ENCODE peak calls at places on chromosomes 16 and 17, in seven cellular contexts. B is AG04449, W is cardiac fibroblast, G is epithelial cell of proximal tubule, D is Calu3, Q is foreskin keratinocyte, F is MCF 10A. E is an unnamed sample.

GRCh38 chr17:72145562-72145961 is 24.7 kb downstream of the SOX9 start:
- DNase-seq in B (no peak), W (no peak), G (no peak), D (no peak), Q (no peak), F (no peak), E (no peak)

GRCh38 chr16:67403976-67404555 is 10.8 kb upstream of the TPPP3 start:
- DNase-seq in B (no peak), W (no peak), G (no peak), D (no peak), Q (no peak), F (no peak), E (no peak)

GRCh38 chr16:85872666-85873561 is 26.0 kb upstream of the IRF8 start:
- DNase-seq in B (no peak), W (no peak), G (no peak), D (no peak), Q (no peak), F (no peak), E (peak)

GRCh38 chr17:7111784-7112526 is 2.7 kb downstream of the ASGR2 start:
- DNase-seq in B (no peak), W (no peak), G (no peak), D (no peak), Q (no peak), F (no peak), E (peak)

GRCh38 chr17:14464741-14465140 is 163.9 kb downstream of the HS3ST3B1 start:
- DNase-seq in B (peak), W (peak), G (no peak), D (no peak), Q (peak), F (peak), E (no peak)

GRCh38 chr16:13021996-13022395 is 120.6 kb downstream of the SHISA9 start:
- DNase-seq in B (no peak), W (no peak), G (no peak), D (no peak), Q (no peak), F (peak), E (no peak)

GRCh38 chr16:69404275-69404805 is 18.5 kb upstream of the TERF2 start:
- DNase-seq in B (peak), W (no peak), G (no peak), D (no peak), Q (peak), F (peak), E (no peak)

GRCh38 chr17:59754547-59754946 is 47.1 kb downstream of the VMP1 start:
- DNase-seq in B (peak), W (peak), G (peak), D (peak), Q (peak), F (peak), E (no peak)

GRCh38 chr16:51426276-51426675 is 275.2 kb upstream of the SALL1 start:
- DNase-seq in B (no peak), W (no peak), G (no peak), D (no peak), Q (no peak), F (no peak), E (no peak)

DNA sequence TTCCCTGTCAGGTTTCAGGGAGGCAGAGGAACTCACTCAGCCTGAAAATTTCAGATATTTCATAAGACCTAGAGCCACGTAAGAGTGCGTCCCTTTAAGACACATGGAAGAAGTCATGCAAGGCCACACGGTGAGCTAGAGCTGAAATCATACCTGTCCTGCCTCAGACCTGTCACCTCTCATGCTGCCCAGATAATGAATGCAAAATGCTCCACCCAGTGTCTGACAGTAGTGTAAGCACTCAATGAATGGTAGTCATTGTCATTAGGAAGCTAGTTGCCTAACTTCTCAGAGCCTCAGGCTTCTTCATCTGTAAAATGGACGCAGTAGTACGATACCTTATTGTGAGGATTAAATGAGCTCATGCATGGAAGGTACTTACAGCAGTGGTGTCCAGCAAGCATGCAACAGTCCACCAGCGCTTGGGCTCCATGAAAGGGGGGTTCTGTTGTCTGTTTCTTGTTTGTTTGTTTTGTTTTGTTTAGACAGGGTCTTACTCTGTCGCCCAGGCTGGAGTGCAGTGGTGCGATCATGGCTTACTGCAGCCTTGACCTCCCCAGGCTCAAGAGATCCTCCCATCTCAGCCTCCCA is 60.7 kb downstream of the WSB1 start:
- DNase-seq in B (no peak), W (peak), G (no peak), D (peak), Q (peak), F (peak), E (no peak)
- TF ChIP-seq CTCF in B (no peak), W (no peak), G (no peak), D (no peak), Q (peak), F (no peak), E (no peak)

GRCh38 chr17:30956764-30957374 is 14.0 kb upstream of the RNF135 start:
- DNase-seq in B (no peak), W (peak), G (no peak), D (no peak), Q (no peak), F (no peak), E (peak)
- TF ChIP-seq CTCF in B (no peak), W (no peak), G (no peak), D (no peak), Q (no peak), F (no peak), E (no peak)

GRCh38 chr16:2251281-2252111 is at the start of gene ECI1:
- DNase-seq in B (peak), W (peak), G (peak), D (peak), Q (peak), F (peak), E (peak)
- TF ChIP-seq CTCF in B (peak), W (peak), G (peak), D (peak), Q (peak), F (peak), E (no peak)

GRCh38 chr16:1216296-1216619 is 8.8 kb downstream of the TPSG1 start:
- DNase-seq in B (no peak), W (no peak), G (no peak), D (peak), Q (no peak), F (no peak), E (no peak)
- TF ChIP-seq CTCF in B (no peak), W (no peak), G (no peak), D (no peak), Q (no peak), F (no peak), E (no peak)

GRCh38 chr16:47045023-47045422 is 71.5 kb upstream of the DNAJA2 start:
- DNase-seq in B (no peak), W (peak), G (peak), D (no peak), Q (no peak), F (no peak), E (no peak)
- TF ChIP-seq CTCF in B (no peak), W (no peak), G (peak), D (no peak), Q (no peak), F (no peak), E (no peak)

DNA sequence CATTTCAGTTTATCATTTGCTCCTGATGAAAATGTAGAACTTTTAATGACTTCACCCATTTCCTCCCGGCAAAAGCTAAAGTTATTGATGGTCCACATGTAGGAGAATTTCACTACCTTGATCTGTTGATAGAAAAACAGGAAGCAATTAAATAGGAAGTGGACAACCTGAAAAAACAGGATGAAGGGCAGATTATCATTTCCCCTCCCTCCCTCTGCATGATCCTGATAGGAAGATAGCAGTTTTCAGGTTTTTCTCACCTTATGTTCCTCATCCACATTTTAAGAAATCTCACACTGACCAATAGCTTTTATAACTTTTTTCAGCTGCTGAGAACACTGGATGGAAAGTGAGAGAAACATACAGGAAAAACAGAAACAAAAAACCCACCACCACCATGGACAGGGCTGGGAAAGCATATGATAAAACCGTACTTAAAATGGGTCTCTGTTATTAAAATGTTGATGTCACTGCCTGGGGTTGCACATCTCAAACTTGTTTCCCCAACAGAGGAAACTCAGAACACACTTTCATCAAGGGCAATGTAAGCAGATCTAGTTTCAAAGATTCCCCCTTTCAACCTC is 46.4 kb downstream of the NXPH3 start:
- DNase-seq in B (no peak), W (no peak), G (no peak), D (no peak), Q (no peak), F (no peak), E (no peak)
- TF ChIP-seq CTCF in B (no peak), W (no peak), G (no peak), D (no peak), Q (no peak), F (no peak), E (no peak)

GRCh38 chr17:1931759-1932579 is 93.2 kb downstream of the RTN4RL1 start:
- DNase-seq in B (no peak), W (no peak), G (no peak), D (no peak), Q (peak), F (no peak), E (no peak)
- TF ChIP-seq CTCF in B (no peak), W (no peak), G (no peak), D (no peak), Q (no peak), F (no peak), E (no peak)

GRCh38 chr17:67682196-67682595 is 35.5 kb upstream of the NOL11 start:
- DNase-seq in B (no peak), W (no peak), G (no peak), D (no peak), Q (no peak), F (no peak), E (peak)

GRCh38 chr17:67680445-67681224 is 37.1 kb upstream of the NOL11 start:
- DNase-seq in B (no peak), W (no peak), G (no peak), D (no peak), Q (no peak), F (no peak), E (no peak)

GRCh38 chr17:67679721-67680120 is 38.0 kb upstream of the NOL11 start:
- DNase-seq in B (no peak), W (no peak), G (no peak), D (no peak), Q (no peak), F (no peak), E (no peak)

GRCh38 chr17:67675481-67675880 is 42.3 kb upstream of the NOL11 start:
- DNase-seq in B (no peak), W (no peak), G (no peak), D (no peak), Q (no peak), F (no peak), E (no peak)

DNA sequence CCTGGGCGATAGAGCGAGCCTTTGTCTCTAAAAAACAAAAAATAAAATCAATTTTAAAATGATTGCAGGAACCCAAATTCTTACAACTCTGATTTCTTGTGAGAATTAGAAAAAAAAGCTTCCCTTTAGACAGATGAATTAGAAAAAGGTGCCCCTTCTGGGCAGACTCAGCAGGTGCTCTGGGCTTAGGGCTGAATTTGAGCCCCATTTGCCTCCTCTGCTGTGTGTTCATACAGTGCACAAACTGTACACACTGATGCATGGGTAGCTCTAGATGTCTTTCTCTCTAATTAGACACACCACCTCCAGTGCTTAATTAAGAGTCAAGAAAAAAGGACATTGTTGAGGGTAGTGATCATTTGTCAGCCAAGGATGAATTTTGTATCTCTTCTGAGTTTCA is 38.5 kb upstream of the NOL11 start:
- DNase-seq in B (no peak), W (no peak), G (no peak), D (no peak), Q (no peak), F (no peak), E (no peak)
- TF ChIP-seq CTCF in B (no peak), W (no peak), G (no peak), D (no peak), Q (no peak), F (no peak), E (no peak)

GRCh38 chr16:71542377-71542776 is 16.2 kb downstream of the CHST4 start:
- DNase-seq in B (no peak), W (peak), G (no peak), D (peak), Q (peak), F (peak), E (no peak)
- TF ChIP-seq CTCF in B (peak), W (peak), G (peak), D (peak), Q (peak), F (peak), E (no peak)

GRCh38 chr16:58011652-58012051 is 10.4 kb downstream of the USB1 start:
- DNase-seq in B (peak), W (peak), G (no peak), D (no peak), Q (no peak), F (no peak), E (no peak)
- TF ChIP-seq CTCF in B (no peak), W (no peak), G (no peak), D (no peak), Q (no peak), F (no peak), E (no peak)